ENCODE peak calls at places on chromosomes 16 and 17, in nine cellular contexts. One of them, this sample, is unnamed.

GRCh38 chr17:56786989-56787482 is 46.7 kb downstream of the C17orf67 start:
- DNase-seq in tibial nerve: no peak
- DNase-seq in NB4: peak
- DNase-seq in adrenal gland: peak
- DNase-seq in transverse colon: peak
- DNase-seq in heart left ventricle: no peak
- DNase-seq in stomach: no peak
- DNase-seq in breast epithelium: peak
- DNase-seq in A549: peak
- DNase-seq in this sample: no peak

GRCh38 chr17:82891911-82892310 is 52.1 kb upstream of the ZNF750 start:
- DNase-seq in heart left ventricle: peak
- DNase-seq in NB4: no peak
- DNase-seq in adrenal gland: no peak
- DNase-seq in transverse colon: no peak
- DNase-seq in tibial nerve: no peak
- DNase-seq in breast epithelium: no peak
- DNase-seq in A549: no peak
- DNase-seq in stomach: no peak
- DNase-seq in this sample: no peak

GRCh38 chr16:6932871-6933390 is 399.7 kb upstream of the RBFOX1 start:
- DNase-seq in stomach: no peak
- DNase-seq in heart left ventricle: no peak
- DNase-seq in tibial nerve: no peak
- DNase-seq in adrenal gland: no peak
- DNase-seq in NB4: no peak
- DNase-seq in A549: no peak
- DNase-seq in breast epithelium: no peak
- DNase-seq in transverse colon: no peak
- DNase-seq in this sample: no peak

GRCh38 chr16:75109732-75110243 is 6.8 kb downstream of the LDHD start:
- DNase-seq in breast epithelium: no peak
- DNase-seq in adrenal gland: peak
- DNase-seq in tibial nerve: no peak
- DNase-seq in stomach: peak
- DNase-seq in heart left ventricle: peak
- DNase-seq in transverse colon: peak
- DNase-seq in NB4: peak
- DNase-seq in A549: no peak
- DNase-seq in this sample: no peak

GRCh38 chr17:82863941-82864720 is 24.3 kb upstream of the ZNF750 start:
- DNase-seq in tibial nerve: no peak
- DNase-seq in NB4: peak
- DNase-seq in breast epithelium: no peak
- DNase-seq in transverse colon: peak
- DNase-seq in adrenal gland: peak
- DNase-seq in stomach: peak
- DNase-seq in A549: no peak
- DNase-seq in heart left ventricle: no peak
- DNase-seq in this sample: peak

GRCh38 chr16:14014284-14014625 is 56.9 kb upstream of the MRTFB start:
- DNase-seq in NB4: no peak
- DNase-seq in transverse colon: no peak
- DNase-seq in tibial nerve: no peak
- DNase-seq in breast epithelium: no peak
- DNase-seq in A549: no peak
- DNase-seq in heart left ventricle: no peak
- DNase-seq in adrenal gland: no peak
- DNase-seq in stomach: no peak
- DNase-seq in this sample: no peak

GRCh38 chr16:7449306-7449705 is 116.7 kb downstream of the RBFOX1 start:
- DNase-seq in heart left ventricle: no peak
- DNase-seq in NB4: no peak
- DNase-seq in breast epithelium: no peak
- DNase-seq in tibial nerve: no peak
- DNase-seq in stomach: no peak
- DNase-seq in transverse colon: no peak
- DNase-seq in adrenal gland: no peak
- DNase-seq in A549: no peak
- DNase-seq in this sample: no peak

GRCh38 chr16:57475711-57476339 is 10.5 kb downstream of the DOK4 start:
- DNase-seq in stomach: no peak
- DNase-seq in heart left ventricle: no peak
- DNase-seq in NB4: peak
- DNase-seq in breast epithelium: peak
- DNase-seq in A549: peak
- DNase-seq in tibial nerve: no peak
- DNase-seq in adrenal gland: peak
- DNase-seq in transverse colon: peak
- DNase-seq in this sample: peak

GRCh38 chr17:35912339-35912912 is 18.1 kb downstream of the RDM1 start:
- DNase-seq in A549: no peak
- DNase-seq in breast epithelium: no peak
- DNase-seq in stomach: no peak
- DNase-seq in adrenal gland: no peak
- DNase-seq in tibial nerve: no peak
- DNase-seq in heart left ventricle: no peak
- DNase-seq in NB4: no peak
- DNase-seq in transverse colon: no peak
- DNase-seq in this sample: no peak

GRCh38 chr17:82844796-82845162 is 5.0 kb upstream of the ZNF750 start:
- DNase-seq in A549: no peak
- DNase-seq in tibial nerve: no peak
- DNase-seq in transverse colon: no peak
- DNase-seq in stomach: no peak
- DNase-seq in heart left ventricle: no peak
- DNase-seq in breast epithelium: no peak
- DNase-seq in NB4: no peak
- DNase-seq in adrenal gland: no peak
- DNase-seq in this sample: no peak

GRCh38 chr17:28018439-28019070 is 23.9 kb upstream of the NLK start:
- DNase-seq in breast epithelium: no peak
- DNase-seq in transverse colon: no peak
- DNase-seq in tibial nerve: no peak
- DNase-seq in heart left ventricle: no peak
- DNase-seq in A549: no peak
- DNase-seq in adrenal gland: peak
- DNase-seq in stomach: no peak
- DNase-seq in NB4: no peak
- DNase-seq in this sample: peak

GRCh38 chr17:19363460-19364035 is 1.0 kb upstream of the B9D1 start:
- DNase-seq in adrenal gland: no peak
- DNase-seq in heart left ventricle: peak
- DNase-seq in stomach: no peak
- DNase-seq in breast epithelium: no peak
- DNase-seq in A549: no peak
- DNase-seq in tibial nerve: no peak
- DNase-seq in NB4: no peak
- DNase-seq in transverse colon: no peak
- DNase-seq in this sample: no peak

DNA sequence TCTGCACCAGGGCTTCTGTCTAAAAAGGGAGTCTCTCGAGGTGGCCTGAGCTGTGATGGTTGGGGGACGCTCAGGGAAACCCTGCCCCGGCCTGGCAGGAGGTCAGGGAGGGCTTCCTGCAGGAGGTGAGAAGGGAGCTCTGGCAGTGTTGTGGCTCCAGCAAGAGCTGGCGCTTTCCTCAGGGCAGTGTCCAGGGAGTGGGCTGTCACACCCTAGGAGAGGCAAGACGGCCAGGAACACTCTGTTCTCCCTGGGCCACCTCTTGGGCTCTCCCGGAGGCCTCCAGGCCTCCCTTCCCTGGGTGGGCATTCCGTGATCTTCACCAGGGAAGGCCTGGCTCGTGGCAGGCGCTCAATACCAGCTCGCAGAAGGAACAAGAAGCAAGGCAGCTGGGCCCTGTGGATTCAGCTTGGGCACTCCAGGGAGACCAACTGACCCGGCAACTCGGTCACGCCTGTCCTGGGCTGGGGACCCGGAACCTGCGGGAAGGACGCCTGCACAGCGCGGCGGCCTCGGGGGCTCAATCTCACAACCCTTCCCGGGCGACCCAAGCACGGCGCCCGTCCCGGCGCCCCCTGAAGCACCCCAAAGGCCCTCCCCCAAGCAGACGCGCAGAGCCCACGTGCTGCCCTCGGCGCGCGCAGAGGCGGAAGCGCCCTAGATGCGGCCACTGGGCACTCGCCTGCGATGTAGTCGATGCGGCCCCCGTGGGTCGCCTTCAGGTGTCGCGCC is 694 bp downstream of the APRT start:
- DNase-seq in NB4: peak
- DNase-seq in breast epithelium: peak
- DNase-seq in stomach: peak
- DNase-seq in transverse colon: peak
- DNase-seq in heart left ventricle: peak
- DNase-seq in adrenal gland: peak
- DNase-seq in A549: peak
- DNase-seq in tibial nerve: peak
- DNase-seq in this sample: peak
- TF ChIP-seq POLR2A in NB4: peak
- TF ChIP-seq POLR2A in breast epithelium: peak
- TF ChIP-seq POLR2A in stomach: peak
- TF ChIP-seq POLR2A in transverse colon: peak
- TF ChIP-seq POLR2A in heart left ventricle: no peak
- TF ChIP-seq POLR2A in adrenal gland: peak
- TF ChIP-seq POLR2A in A549: peak
- TF ChIP-seq POLR2A in tibial nerve: peak
- TF ChIP-seq POLR2A in this sample: no peak

GRCh38 chr17:50219939-50220465 is 18.6 kb upstream of the COL1A1 start:
- DNase-seq in NB4: no peak
- DNase-seq in transverse colon: no peak
- DNase-seq in breast epithelium: no peak
- DNase-seq in stomach: no peak
- DNase-seq in A549: no peak
- DNase-seq in heart left ventricle: no peak
- DNase-seq in adrenal gland: peak
- DNase-seq in tibial nerve: no peak
- DNase-seq in this sample: no peak
- TF ChIP-seq POLR2A in NB4: no peak
- TF ChIP-seq POLR2A in transverse colon: no peak
- TF ChIP-seq POLR2A in breast epithelium: no peak
- TF ChIP-seq POLR2A in stomach: no peak
- TF ChIP-seq POLR2A in A549: no peak
- TF ChIP-seq POLR2A in heart left ventricle: no peak
- TF ChIP-seq POLR2A in adrenal gland: no peak
- TF ChIP-seq POLR2A in tibial nerve: no peak
- TF ChIP-seq POLR2A in this sample: no peak

GRCh38 chr16:86011532-86011931 is 112.6 kb downstream of the IRF8 start:
- DNase-seq in A549: no peak
- DNase-seq in transverse colon: no peak
- DNase-seq in stomach: no peak
- DNase-seq in tibial nerve: no peak
- DNase-seq in breast epithelium: peak
- DNase-seq in adrenal gland: no peak
- DNase-seq in heart left ventricle: no peak
- DNase-seq in NB4: peak
- DNase-seq in this sample: no peak

GRCh38 chr16:86012221-86012620 is 113.3 kb downstream of the IRF8 start:
- DNase-seq in NB4: no peak
- DNase-seq in heart left ventricle: no peak
- DNase-seq in A549: no peak
- DNase-seq in tibial nerve: no peak
- DNase-seq in stomach: no peak
- DNase-seq in breast epithelium: no peak
- DNase-seq in adrenal gland: no peak
- DNase-seq in transverse colon: no peak
- DNase-seq in this sample: no peak

GRCh38 chr16:86007524-86007923 is 108.6 kb downstream of the IRF8 start:
- DNase-seq in adrenal gland: no peak
- DNase-seq in NB4: no peak
- DNase-seq in transverse colon: no peak
- DNase-seq in tibial nerve: no peak
- DNase-seq in heart left ventricle: no peak
- DNase-seq in A549: no peak
- DNase-seq in stomach: no peak
- DNase-seq in breast epithelium: no peak
- DNase-seq in this sample: no peak

GRCh38 chr16:86013867-86014266 is 114.9 kb downstream of the IRF8 start:
- DNase-seq in stomach: no peak
- DNase-seq in adrenal gland: no peak
- DNase-seq in tibial nerve: no peak
- DNase-seq in heart left ventricle: no peak
- DNase-seq in breast epithelium: no peak
- DNase-seq in NB4: no peak
- DNase-seq in transverse colon: no peak
- DNase-seq in A549: no peak
- DNase-seq in this sample: no peak

DNA sequence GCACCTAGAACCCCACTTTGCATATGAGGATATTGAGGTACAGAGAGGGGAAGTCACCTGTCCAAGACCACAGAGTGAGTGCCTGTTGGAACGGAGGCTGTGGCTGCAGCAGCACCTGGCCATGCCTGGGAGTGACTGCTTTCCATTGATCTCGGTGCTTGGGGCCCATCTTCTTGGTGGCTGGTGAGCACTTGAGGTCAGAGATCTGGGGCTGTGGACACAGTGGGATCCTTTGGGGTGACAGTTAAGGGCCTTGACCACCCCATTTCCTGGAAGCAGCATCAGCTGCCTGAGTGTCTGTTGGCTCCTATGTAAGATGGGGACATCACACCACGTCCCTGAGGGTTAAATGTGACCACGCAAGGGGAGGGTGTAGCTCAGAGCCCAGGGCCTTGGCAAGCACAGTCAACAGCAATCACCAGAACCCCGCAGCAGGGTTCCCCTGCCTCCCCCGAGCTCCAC is 111.7 kb downstream of the IRF8 start:
- DNase-seq in tibial nerve: no peak
- DNase-seq in heart left ventricle: no peak
- DNase-seq in NB4: peak
- DNase-seq in transverse colon: no peak
- DNase-seq in breast epithelium: no peak
- DNase-seq in adrenal gland: no peak
- DNase-seq in stomach: no peak
- DNase-seq in A549: no peak
- DNase-seq in this sample: no peak
- TF ChIP-seq POLR2A in tibial nerve: no peak
- TF ChIP-seq POLR2A in heart left ventricle: no peak
- TF ChIP-seq POLR2A in NB4: no peak
- TF ChIP-seq POLR2A in transverse colon: no peak
- TF ChIP-seq POLR2A in breast epithelium: no peak
- TF ChIP-seq POLR2A in adrenal gland: no peak
- TF ChIP-seq POLR2A in stomach: no peak
- TF ChIP-seq POLR2A in A549: no peak
- TF ChIP-seq POLR2A in this sample: no peak

DNA sequence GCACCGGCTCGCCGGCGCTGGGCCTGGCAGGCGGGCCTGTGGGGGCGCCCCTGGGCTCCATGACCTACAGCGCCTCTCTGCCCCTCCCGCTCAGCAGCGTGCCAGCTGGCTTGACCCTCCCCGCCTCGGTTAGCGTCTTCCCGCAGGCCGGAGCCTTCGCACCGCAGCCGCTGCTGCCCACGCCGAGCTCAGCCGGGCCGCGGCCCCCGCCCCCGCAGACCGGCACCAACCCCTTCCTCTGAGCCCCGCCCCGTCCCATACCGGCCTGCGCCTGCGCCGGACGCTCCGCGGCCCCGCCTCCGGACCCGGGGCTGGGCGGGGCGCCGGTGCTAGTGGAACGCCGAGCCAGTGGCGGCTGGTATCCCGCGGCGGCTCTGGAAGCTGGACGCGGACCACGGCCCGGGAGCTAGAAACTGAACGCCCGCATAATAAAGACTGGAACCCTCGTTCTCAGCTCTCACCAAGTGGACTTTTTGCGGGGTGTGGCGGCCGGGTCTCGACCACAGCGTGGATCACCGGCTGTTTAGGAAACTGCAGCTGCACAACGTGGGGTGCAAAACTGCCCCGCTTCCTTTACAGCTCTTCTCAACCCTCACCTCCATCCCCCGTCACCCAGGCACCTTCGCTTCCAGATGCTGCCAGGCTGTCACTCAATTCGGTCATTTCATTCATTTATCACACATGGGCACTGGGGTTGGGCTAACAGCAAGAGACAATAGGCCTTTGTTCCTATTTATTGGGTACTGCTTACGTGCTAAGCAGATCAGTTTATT is 4.9 kb upstream of the SPATA20 start:
- DNase-seq in NB4: peak
- DNase-seq in breast epithelium: peak
- DNase-seq in transverse colon: peak
- DNase-seq in stomach: peak
- DNase-seq in heart left ventricle: peak
- DNase-seq in tibial nerve: peak
- DNase-seq in adrenal gland: peak
- DNase-seq in A549: peak
- DNase-seq in this sample: peak
- TF ChIP-seq POLR2A in NB4: peak
- TF ChIP-seq POLR2A in breast epithelium: no peak
- TF ChIP-seq POLR2A in transverse colon: peak
- TF ChIP-seq POLR2A in stomach: no peak
- TF ChIP-seq POLR2A in heart left ventricle: peak
- TF ChIP-seq POLR2A in tibial nerve: peak
- TF ChIP-seq POLR2A in adrenal gland: peak
- TF ChIP-seq POLR2A in A549: peak
- TF ChIP-seq POLR2A in this sample: peak

This sample was measured in erythroblast.